ENCODE peak calls at places on chromosomes 6 and 20, in six cellular contexts. T is Right ventricle myocardium superior, I is activated gamma-delta T cell treated with Interleukin-2 at 50 U/mL for 16 hours, X is iPS-NIHi11, G is adipocyte, M is T-helper 2 cell. S is an unnamed sample.
A peak's percentile ranks its signal among the peaks of the same experiment; 100 is the strongest.

GRCh38 chr6:159884720-159885119 is 6.1 kb upstream of the MAS1 start:
- DNase-seq in T (no peak), I (no peak), X (no peak), G (no peak), M (no peak), S (no peak)

GRCh38 chr6:90086517-90086916 is 192.2 kb downstream of the GJA10 start:
- DNase-seq in T (no peak), I (no peak), X (no peak), G (no peak), M (no peak), S (peak; percentile 54)

GRCh38 chr6:110389689-110390382 is 25.5 kb downstream of the DDO start:
- DNase-seq in T (no peak), I (no peak), X (no peak), G (no peak), M (no peak), S (no peak)

GRCh38 chr20:62723351-62723750 is 14.7 kb downstream of the NTSR1 start:
- DNase-seq in T (peak; percentile 46), I (no peak), X (no peak), G (no peak), M (no peak), S (peak; percentile 38)

GRCh38 chr20:50338479-50339195 is 148.0 kb downstream of the CEBPB start:
- DNase-seq in T (no peak), I (peak; percentile 14), X (peak; percentile 69), G (no peak), M (peak; percentile 21), S (peak; percentile 23)

GRCh38 chr6:137259349-137259748 is 40.2 kb upstream of the IFNGR1 start:
- DNase-seq in T (no peak), I (no peak), X (no peak), G (no peak), M (no peak), S (peak; percentile 3)

GRCh38 chr6:82441047-82441770 is 77.6 kb downstream of the TPBG start:
- DNase-seq in T (no peak), I (no peak), X (no peak), G (no peak), M (no peak), S (no peak)

GRCh38 chr6:125939796-125940195 is 16.8 kb upstream of the HINT3 start:
- DNase-seq in T (no peak), I (no peak), X (no peak), G (no peak), M (no peak), S (no peak)

GRCh38 chr6:158021376-158021775 is 39.7 kb downstream of the SYNJ2 start:
- DNase-seq in T (peak; percentile 15), I (no peak), X (no peak), G (no peak), M (no peak), S (no peak)

GRCh38 chr6:37920667-37921066 is 101.1 kb downstream of the ZFAND3 start:
- DNase-seq in T (no peak), I (no peak), X (no peak), G (no peak), M (no peak), S (no peak)

GRCh38 chr20:7728373-7728772 is 211.9 kb downstream of the HAO1 start:
- DNase-seq in T (no peak), I (no peak), X (no peak), G (no peak), M (no peak), S (no peak)

GRCh38 chr6:128241221-128241620 is 279.2 kb downstream of the PTPRK start:
- DNase-seq in T (no peak), I (no peak), X (no peak), G (no peak), M (no peak), S (no peak)

GRCh38 chr6:95240514-95240913 is 336.8 kb upstream of the MANEA start:
- DNase-seq in T (no peak), I (no peak), X (no peak), G (no peak), M (no peak), S (no peak)

GRCh38 chr6:109073344-109074235 is 21.1 kb downstream of the SESN1 start:
- DNase-seq in T (no peak), I (peak; percentile 47), X (peak; percentile 51), G (peak; percentile 93), M (no peak), S (peak; percentile 76)

GRCh38 chr6:55568779-55569439 is 10.1 kb downstream of the HMGCLL1 start:
- DNase-seq in T (no peak), I (no peak), X (no peak), G (peak; percentile 47), M (no peak), S (no peak)

GRCh38 chr6:11196511-11197174 is 35.8 kb downstream of the NEDD9 start:
- DNase-seq in T (no peak), I (no peak), X (no peak), G (peak; percentile 76), M (no peak), S (peak; percentile 85)

GRCh38 chr6:2351807-2352431 is 106.5 kb upstream of the GMDS start:
- DNase-seq in T (no peak), I (no peak), X (no peak), G (peak; percentile 85), M (no peak), S (peak; percentile 86)

GRCh38 chr20:62258499-62259293 is 20.4 kb downstream of the OSBPL2 start:
- DNase-seq in T (peak; percentile 68), I (no peak), X (no peak), G (peak; percentile 70), M (no peak), S (peak; percentile 85)

GRCh38 chr6:34680802-34681515 is 15.6 kb downstream of the ILRUN start:
- DNase-seq in T (no peak), I (no peak), X (no peak), G (peak; percentile 29), M (no peak), S (peak; percentile 59)

GRCh38 chr6:160344281-160344680 is 3.9 kb upstream of the SLC22A3 start:
- DNase-seq in T (no peak), I (no peak), X (no peak), G (no peak), M (no peak), S (no peak)

GRCh38 chr6:12725263-12725662 is 8.7 kb downstream of the PHACTR1 start:
- DNase-seq in T (no peak), I (no peak), X (no peak), G (no peak), M (no peak), S (no peak)

GRCh38 chr6:102853249-102853955 is 1459.9 kb downstream of the GRIK2 start:
- DNase-seq in T (no peak), I (no peak), X (no peak), G (no peak), M (no peak), S (no peak)

GRCh38 chr6:111534366-111534765 is 51.3 kb upstream of the REV3L start:
- DNase-seq in T (peak; percentile 74), I (no peak), X (peak; percentile 45), G (peak; percentile 38), M (no peak), S (peak; percentile 35)

GRCh38 chr6:65745614-65746013 is 38.6 kb upstream of the EYS start:
- DNase-seq in T (no peak), I (no peak), X (no peak), G (no peak), M (no peak), S (no peak)

GRCh38 chr20:49280463-49281058 is 2.7 kb upstream of the ZNFX1 start:
- DNase-seq in T (no peak), I (no peak), X (no peak), G (no peak), M (no peak), S (no peak)

GRCh38 chr20:46025376-46025783 is 3.6 kb upstream of the SLC12A5 start:
- DNase-seq in T (no peak), I (no peak), X (no peak), G (no peak), M (no peak), S (no peak)